ENCODE peak calls at places on chromosomes 3 and 15, in nine cellular contexts. W is GM23248, O is MM.1S, U is PC-3, E is GM23338, B is OCI-LY7, K is SK-N-SH, H is neural progenitor cell, T is HCT116. Q is an unnamed sample.
A peak's percentile ranks its signal among the peaks of the same experiment; 100 is the strongest.

GRCh38 chr3:11422291-11422690 is 150.1 kb downstream of the ATG7 start:
- DNase-seq in E (no peak), B (no peak), K (no peak), T (no peak), U (no peak), H (no peak), O (no peak), W (no peak), Q (no peak)

GRCh38 chr3:46829699-46830208 is 33.5 kb downstream of the MYL3 start:
- DNase-seq in H (no peak), W (no peak), T (no peak), B (no peak), U (no peak), O (peak; percentile 87), K (no peak), E (no peak), Q (no peak)

GRCh38 chr3:65728138-65728537 is 310.6 kb downstream of the MAGI1 start:
- DNase-seq in U (no peak), B (no peak), K (no peak), O (no peak), W (no peak), H (no peak), T (no peak), E (peak; percentile 39), Q (no peak)

GRCh38 chr3:12929801-12930200 is 88.4 kb upstream of the RPL32 start:
- DNase-seq in W (no peak), B (no peak), U (peak; percentile 33), O (no peak), K (no peak), H (no peak), T (no peak), E (no peak), Q (no peak)

GRCh38 chr15:39898317-39898716 is 21.7 kb downstream of the GPR176 start:
- DNase-seq in O (no peak), U (no peak), H (no peak), B (no peak), K (no peak), W (no peak), T (no peak), E (no peak), Q (no peak)

GRCh38 chr3:146375214-146375613 is 94.1 kb downstream of the PLSCR2 start:
- DNase-seq in H (no peak), W (peak; percentile 27), E (no peak), B (no peak), K (no peak), O (no peak), U (no peak), T (no peak), Q (no peak)

GRCh38 chr15:53197426-53197839 is 407.3 kb upstream of the ONECUT1 start:
- DNase-seq in O (peak; percentile 56), W (peak; percentile 75), K (peak; percentile 75), T (peak; percentile 24), E (peak; percentile 90), H (peak; percentile 92), U (peak; percentile 61), B (peak; percentile 37), Q (peak; percentile 83)

GRCh38 chr3:193897791-193898190 is 238.2 kb upstream of the HES1 start:
- DNase-seq in K (no peak), W (no peak), U (no peak), O (no peak), B (no peak), H (no peak), T (no peak), E (no peak), Q (no peak)

GRCh38 chr3:60954049-60954448 is 297.2 kb downstream of the FHIT start:
- DNase-seq in U (peak; percentile 83), B (no peak), T (no peak), K (no peak), W (peak; percentile 80), E (no peak), H (no peak), O (no peak), Q (no peak)

GRCh38 chr15:70121656-70122297 is 24.1 kb upstream of the TLE3 start:
- DNase-seq in W (peak; percentile 96), U (peak; percentile 71), H (no peak), O (no peak), E (no peak), K (no peak), T (no peak), B (no peak), Q (peak; percentile 75)

GRCh38 chr15:19973718-19974117 is 567.9 kb downstream of the GOLGA6L6 start:
- DNase-seq in K (peak; percentile 21), B (no peak), H (no peak), E (no peak), U (no peak), W (no peak), T (no peak), O (peak; percentile 21), Q (no peak)

GRCh38 chr3:159234306-159234705 is 432.5 kb downstream of the MFSD1 start:
- DNase-seq in T (no peak), E (no peak), O (no peak), H (no peak), W (peak; percentile 65), B (no peak), U (peak; percentile 47), K (no peak), Q (no peak)

GRCh38 chr3:84547971-84548970 is 410.5 kb upstream of the CADM2 start:
- DNase-seq in B (peak; percentile 30), H (peak; percentile 68), K (peak; percentile 43), T (no peak), W (peak; percentile 60), U (peak; percentile 66), O (peak; percentile 48), E (peak; percentile 88), Q (peak; percentile 55)

GRCh38 chr3:185714085-185714484 is 110.8 kb downstream of the IGF2BP2 start:
- DNase-seq in T (no peak), H (no peak), W (no peak), E (no peak), O (no peak), B (no peak), U (no peak), K (no peak), Q (no peak)

GRCh38 chr3:185713015-185713414 is 111.8 kb downstream of the IGF2BP2 start:
- DNase-seq in E (no peak), K (no peak), O (no peak), U (no peak), H (no peak), B (no peak), T (no peak), W (no peak), Q (peak; percentile 51)

GRCh38 chr3:185715091-185715490 is 109.8 kb downstream of the IGF2BP2 start:
- DNase-seq in E (peak; percentile 94), B (no peak), U (peak; percentile 92), H (peak; percentile 70), T (no peak), K (no peak), O (no peak), W (peak; percentile 66), Q (peak; percentile 19)

GRCh38 chr3:185711255-185711870 is 113.5 kb downstream of the IGF2BP2 start:
- DNase-seq in H (no peak), U (no peak), K (no peak), T (no peak), E (peak; percentile 74), B (no peak), W (peak; percentile 79), O (no peak), Q (no peak)

DNA sequence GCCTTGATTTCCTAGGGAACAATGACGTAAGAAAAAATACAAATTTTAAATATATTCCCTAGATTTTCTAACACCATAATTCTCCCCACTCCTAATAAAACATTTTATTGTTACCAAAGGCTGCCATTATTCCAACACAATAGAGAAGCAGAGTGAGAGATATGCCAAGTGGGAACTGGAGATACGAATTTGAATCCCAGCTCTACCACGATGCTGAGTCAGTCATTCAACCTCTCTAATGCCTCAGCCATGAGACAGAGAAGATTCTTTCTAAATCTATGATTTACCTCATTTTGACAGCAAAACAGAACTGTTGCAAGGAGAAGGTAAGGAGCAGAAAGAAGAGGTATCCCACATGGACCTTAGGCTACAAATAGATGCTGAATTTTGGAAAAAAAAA is 112.5 kb downstream of the IGF2BP2 start:
- DNase-seq in W (peak; percentile 74), T (no peak), K (no peak), O (no peak), U (no peak), B (no peak), H (no peak), E (no peak), Q (no peak)
- TF ChIP-seq EZH2phosphoT487 in W (no peak), T (no peak), K (no peak), O (no peak), U (no peak), B (no peak), H (no peak), E (no peak), Q (no peak)

DNA sequence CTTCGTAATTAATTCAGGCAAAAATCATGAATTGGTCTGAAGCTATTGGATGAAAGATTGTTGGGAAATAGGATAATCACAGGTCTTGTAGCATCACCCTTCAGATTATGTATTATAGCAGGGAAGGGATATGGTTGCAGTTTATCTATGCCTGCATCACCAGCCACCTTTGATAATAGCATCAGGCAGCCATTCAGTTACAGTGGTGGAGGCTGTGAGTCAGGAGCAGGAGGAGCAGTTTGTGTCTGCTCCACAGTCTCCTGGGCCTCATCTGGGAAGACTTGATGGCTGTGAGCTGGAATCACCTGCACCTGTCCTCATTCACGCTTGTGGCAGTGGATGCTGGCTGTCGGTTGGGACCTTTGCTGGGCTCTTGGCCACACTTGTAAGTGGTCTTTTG is 104.3 kb upstream of the PLXNA1 start:
- DNase-seq in E (no peak), T (no peak), U (no peak), H (no peak), B (no peak), W (no peak), O (no peak), K (peak; percentile 49), Q (no peak)
- TF ChIP-seq EZH2phosphoT487 in E (no peak), T (no peak), U (no peak), H (no peak), B (no peak), W (no peak), O (no peak), K (no peak), Q (no peak)

DNA sequence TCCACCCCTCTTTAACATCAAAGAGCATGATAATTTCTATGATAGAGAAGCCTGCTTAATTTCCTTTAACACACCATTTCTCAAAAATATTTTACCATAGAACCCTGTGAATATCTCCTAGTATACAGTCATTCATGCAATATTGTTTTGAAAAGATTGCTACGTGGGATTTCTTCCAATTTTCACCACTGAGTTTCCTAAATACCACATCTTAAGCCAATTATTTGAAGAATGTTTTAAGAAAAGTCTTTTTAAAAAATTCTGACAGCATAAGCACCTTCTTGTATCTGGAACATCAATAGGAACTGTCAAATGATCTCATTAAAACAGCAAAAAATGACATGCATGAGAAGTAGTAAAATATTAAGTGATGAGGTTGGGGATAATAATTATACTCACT is 1126.7 kb downstream of the TUSC7 start:
- DNase-seq in B (no peak), H (no peak), W (peak; percentile 13), K (no peak), T (no peak), E (no peak), O (no peak), U (no peak), Q (no peak)
- TF ChIP-seq EZH2phosphoT487 in B (no peak), H (no peak), W (no peak), K (no peak), T (no peak), E (no peak), O (no peak), U (no peak), Q (no peak)

DNA sequence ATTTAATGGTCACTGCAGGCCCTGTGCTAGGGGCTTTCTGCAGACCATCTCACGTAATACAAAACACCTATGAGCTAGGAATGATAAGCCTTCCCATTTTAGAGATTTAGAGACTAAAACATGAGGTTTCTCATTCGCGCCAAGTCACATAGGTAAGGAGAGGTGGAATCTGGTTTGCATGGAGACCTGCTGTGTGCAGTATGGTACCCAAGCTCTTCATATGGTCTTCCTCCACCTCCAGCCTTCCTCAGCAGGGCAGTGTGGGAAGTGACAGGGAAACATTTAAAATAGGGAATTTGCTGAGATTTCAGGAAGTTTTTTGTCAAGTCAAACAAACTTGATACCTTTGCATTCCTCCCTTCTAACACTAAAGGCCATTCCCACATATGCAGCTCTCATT is 337.6 kb downstream of the IL20RB start:
- DNase-seq in T (no peak), W (no peak), K (no peak), E (peak; percentile 17), O (no peak), U (no peak), B (no peak), H (no peak), Q (no peak)
- TF ChIP-seq EZH2phosphoT487 in T (no peak), W (no peak), K (no peak), E (no peak), O (no peak), U (no peak), B (no peak), H (no peak), Q (no peak)

Q was measured in hepatocyte.